ENCODE peak calls at places on chromosomes 3 and 15, in eight cellular contexts. K is gastrocnemius medialis, B is breast epithelium, F is Peyer's patch, H is adrenal gland, J is heart left ventricle, U is IMR-90, Z is body of pancreas. P is an unnamed sample.

GRCh38 chr15:77497942-77498361 is 77.3 kb downstream of the HMG20A start:
- DNase-seq in F (no peak), U (peak; percentile 29), J (no peak), B (no peak), H (no peak), Z (no peak), K (peak; percentile 40), P (peak; percentile 44)

GRCh38 chr3:167473863-167474262 is at the start of gene SERPINI2:
- DNase-seq in J (no peak), H (no peak), Z (no peak), F (no peak), K (no peak), B (no peak), U (no peak), P (no peak)

GRCh38 chr3:38017445-38018295 is 11.8 kb downstream of the PLCD1 start:
- DNase-seq in Z (no peak), U (no peak), K (no peak), J (peak; percentile 43), H (no peak), B (no peak), F (no peak), P (no peak)

GRCh38 chr3:64686446-64686908 is 1.3 kb downstream of the ADAMTS9 start:
- DNase-seq in K (peak; percentile 11), J (peak; percentile 72), U (peak; percentile 52), B (no peak), F (no peak), H (peak; percentile 59), Z (peak; percentile 31), P (no peak)

GRCh38 chr3:78507196-78507984 is 1260.4 kb downstream of the ROBO1 start:
- DNase-seq in F (no peak), H (no peak), U (no peak), B (no peak), Z (no peak), J (no peak), K (no peak), P (no peak)

GRCh38 chr15:99550077-99550476 is 15.7 kb upstream of the MEF2A start:
- DNase-seq in B (no peak), J (no peak), Z (no peak), K (no peak), F (no peak), H (no peak), U (no peak), P (no peak)

GRCh38 chr3:87350367-87351199 is 74.2 kb upstream of the POU1F1 start:
- DNase-seq in K (no peak), H (peak; percentile 31), B (no peak), F (no peak), Z (peak; percentile 39), U (peak; percentile 47), J (no peak), P (no peak)

GRCh38 chr3:126676919-126677705 is 22.2 kb upstream of the TXNRD3 start:
- DNase-seq in U (peak; percentile 59), K (no peak), J (no peak), B (no peak), Z (no peak), F (no peak), H (no peak), P (no peak)

GRCh38 chr3:25910997-25911396 is 121.1 kb downstream of the OXSM start:
- DNase-seq in J (no peak), Z (peak; percentile 17), H (peak; percentile 23), F (peak; percentile 26), B (no peak), K (no peak), U (peak; percentile 48), P (no peak)

GRCh38 chr3:183904833-183905780 is 20.4 kb upstream of the PARL start:
- DNase-seq in H (peak; percentile 12), F (no peak), B (no peak), Z (no peak), U (no peak), K (no peak), J (no peak), P (no peak)

GRCh38 chr15:79674124-79674465 is 222.7 kb downstream of the MTHFS start:
- DNase-seq in K (no peak), J (no peak), U (no peak), H (no peak), F (no peak), B (no peak), Z (no peak), P (no peak)

GRCh38 chr15:78995921-78996780 is 51.3 kb upstream of the CTSH start:
- DNase-seq in J (peak; percentile 38), H (no peak), Z (no peak), U (no peak), F (no peak), K (no peak), B (no peak), P (no peak)

GRCh38 chr15:37981781-37982180 is 47.3 kb downstream of the TMCO5A start:
- DNase-seq in J (no peak), Z (no peak), F (no peak), B (no peak), H (no peak), U (peak; percentile 55), K (no peak), P (no peak)

GRCh38 chr3:78729921-78730320 is 1037.9 kb downstream of the ROBO1 start:
- DNase-seq in J (no peak), K (no peak), B (no peak), Z (no peak), F (no peak), H (no peak), U (no peak), P (no peak)

GRCh38 chr3:157086775-157087174 is 73.2 kb downstream of the CCNL1 start:
- DNase-seq in U (no peak), J (no peak), B (no peak), K (no peak), F (no peak), H (no peak), Z (no peak), P (no peak)

GRCh38 chr15:51425517-51426033 is 84.1 kb downstream of the GLDN start:
- DNase-seq in J (no peak), U (no peak), B (no peak), Z (no peak), F (no peak), K (no peak), H (no peak), P (no peak)

GRCh38 chr3:171970301-171970788 is 69.0 kb upstream of the FNDC3B start:
- DNase-seq in K (no peak), U (peak; percentile 74), Z (no peak), H (no peak), J (no peak), F (no peak), B (no peak), P (no peak)

GRCh38 chr15:68666120-68666811 is 87.5 kb downstream of the CORO2B start:
- DNase-seq in K (no peak), J (no peak), Z (no peak), F (no peak), B (no peak), H (no peak), U (no peak), P (peak; percentile 9)

GRCh38 chr15:44101944-44102343 is 93.1 kb downstream of the FRMD5 start:
- DNase-seq in K (no peak), B (no peak), H (no peak), J (no peak), U (peak; percentile 52), F (no peak), Z (no peak), P (no peak)

DNA sequence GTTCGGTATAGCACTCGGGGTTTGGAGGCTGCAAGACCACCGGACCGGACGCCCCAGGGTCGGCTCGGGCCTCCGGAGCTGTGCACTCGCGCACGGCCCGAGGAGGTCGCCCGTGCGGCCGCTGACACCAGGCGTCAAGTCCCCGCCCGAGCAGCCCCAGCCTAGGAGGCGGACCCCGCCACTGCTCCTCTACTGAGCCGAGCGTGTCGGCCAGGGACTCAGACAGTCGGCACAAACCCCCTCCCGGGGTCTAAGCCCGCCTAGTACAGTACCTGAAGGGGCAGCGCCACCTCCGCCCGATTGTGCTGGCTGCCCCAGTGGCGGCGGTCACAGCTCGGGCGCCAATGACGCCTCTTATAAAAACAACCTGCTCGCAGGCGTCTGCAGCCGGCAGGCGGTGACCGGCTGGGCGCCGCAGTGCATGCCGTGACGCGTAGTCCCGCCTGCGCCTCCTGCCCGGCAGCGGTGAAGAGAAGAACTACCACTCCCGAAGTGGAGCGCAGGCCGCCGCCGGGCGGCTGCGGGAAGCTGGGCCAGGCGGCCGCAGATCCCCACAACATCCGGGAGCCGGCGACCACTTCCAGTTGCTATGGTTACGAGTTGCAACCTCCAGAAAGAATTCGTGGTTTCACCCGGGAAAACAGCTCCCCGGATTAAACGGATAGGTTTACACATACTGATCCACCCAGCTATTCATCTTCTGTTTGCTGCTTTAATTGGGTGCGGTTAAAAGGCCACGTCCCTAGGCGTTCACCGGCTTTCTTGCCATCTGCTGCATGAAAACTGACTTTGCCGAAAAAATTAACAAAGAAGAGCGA is at the start of the genes CCPG1 and PIERCE2:
- DNase-seq in F (peak; percentile 86), B (peak; percentile 88), K (peak; percentile 89), H (peak; percentile 93), Z (peak; percentile 95), U (peak; percentile 93), J (peak; percentile 96), P (peak; percentile 79)
- TF ChIP-seq POLR2A in F (peak; percentile 83), B (peak; percentile 51), K (peak; percentile 98), H (peak; percentile 86), Z (peak; percentile 99), U (peak; percentile 83), J (peak; percentile 92), P (peak; percentile 69)

GRCh38 chr3:155991847-155992246 is 121.4 kb downstream of the GMPS start:
- DNase-seq in F (no peak), H (no peak), Z (no peak), K (no peak), U (no peak), B (no peak), J (no peak), P (no peak)
- H3K9me3 ChIP-seq in F (no peaks in the 10 kb centered on the region), H (no peaks in the 10 kb centered on the region), Z (no peaks in the 10 kb centered on the region), K (no peaks in the 10 kb centered on the region), U (no peaks in the 10 kb centered on the region), B (no peaks in the 10 kb centered on the region), J (no peaks in the 10 kb centered on the region), P (no peaks in the 10 kb centered on the region)

GRCh38 chr3:34015204-34016142 is 217.0 kb downstream of the PDCD6IP start:
- DNase-seq in K (no peak), J (no peak), U (peak; percentile 39), B (no peak), H (no peak), Z (no peak), F (no peak), P (no peak)
- TF ChIP-seq CTCF in K (no peak), J (no peak), U (peak; percentile 46), B (no peak), H (no peak), Z (no peak), F (peak; percentile 5), P (no peak)

GRCh38 chr15:89693696-89694095 is 3.1 kb downstream of the WDR93 start:
- DNase-seq in B (no peak), U (no peak), K (no peak), F (no peak), H (no peak), Z (no peak), J (no peak), P (no peak)

GRCh38 chr15:89686522-89686921 is 4.0 kb downstream of the PEX11A start:
- DNase-seq in F (no peak), Z (no peak), K (no peak), U (no peak), B (no peak), J (no peak), H (no peak), P (no peak)

GRCh38 chr15:89685995-89686394 is 4.6 kb downstream of the PEX11A start:
- DNase-seq in F (no peak), Z (no peak), J (no peak), B (no peak), U (no peak), K (no peak), H (no peak), P (no peak)

GRCh38 chr15:89695198-89695597 is 4.6 kb downstream of the WDR93 start:
- DNase-seq in H (no peak), B (no peak), K (no peak), Z (no peak), F (no peak), J (no peak), U (no peak), P (no peak)

GRCh38 chr15:89690276-89691218 is at the start of the genes PEX11A and WDR93:
- DNase-seq in U (peak; percentile 51), H (peak; percentile 87), B (peak; percentile 74), F (peak; percentile 67), Z (peak; percentile 89), J (peak; percentile 86), K (peak; percentile 70), P (peak; percentile 72)
- TF ChIP-seq POLR2A in U (no peak), H (no peak), B (peak; percentile 50), F (peak; percentile 67), Z (peak; percentile 76), J (peak; percentile 51), K (peak; percentile 65), P (peak; percentile 29)

P was measured in uterus.